ENCODE peak calls at places on chromosomes 12 and 14, in six cellular contexts. Y is GM10248, V is BJ, P is fibroblast of the aortic adventitia, G is thoracic aorta, F is colonic mucosa. Z is an unnamed sample.

GRCh38 chr12:65171073-65171472 is 1.7 kb downstream of the LEMD3 start:
- DNase-seq in F (no peak), Y (no peak), P (peak), V (no peak), G (no peak), Z (no peak)

GRCh38 chr12:90036641-90037040 is 328.0 kb upstream of the ATP2B1 start:
- DNase-seq in Y (no peak), P (peak), G (no peak), V (no peak), F (no peak), Z (no peak)

GRCh38 chr12:106581543-106582263 is 1.1 kb upstream of the RFX4 start:
- DNase-seq in G (no peak), Y (no peak), P (no peak), F (no peak), V (no peak), Z (peak)

GRCh38 chr12:23640754-23641153 is 308.7 kb downstream of the SOX5 start:
- DNase-seq in G (no peak), Y (no peak), P (no peak), F (no peak), V (no peak), Z (no peak)

GRCh38 chr14:77007975-77008421 is 20.5 kb downstream of the IRF2BPL start:
- DNase-seq in F (peak), P (no peak), G (no peak), V (no peak), Y (no peak), Z (peak)

GRCh38 chr14:104436047-104436531 is 143.5 kb upstream of the C14orf180 start:
- DNase-seq in V (no peak), F (peak), P (no peak), Y (peak), G (no peak), Z (peak)

GRCh38 chr14:61525293-61526011 is 169.9 kb upstream of the HIF1A start:
- DNase-seq in P (peak), F (peak), Y (peak), V (no peak), G (peak), Z (no peak)

GRCh38 chr12:27012239-27012981 is 1.8 kb downstream of the TM7SF3 start:
- DNase-seq in Y (no peak), V (no peak), F (no peak), G (no peak), P (no peak), Z (peak)

GRCh38 chr12:64450711-64451486 is 1.0 kb upstream of the TBK1 start:
- DNase-seq in G (no peak), Y (peak), P (peak), F (peak), V (no peak), Z (no peak)

GRCh38 chr12:31950492-31950891 is 8.7 kb upstream of the RESF1 start:
- DNase-seq in G (no peak), V (no peak), P (no peak), F (no peak), Y (no peak), Z (no peak)

GRCh38 chr14:22846811-22847307 is 10.5 kb downstream of the MMP14 start:
- DNase-seq in G (no peak), P (no peak), F (no peak), Y (no peak), V (no peak), Z (no peak)

GRCh38 chr12:12744556-12745305 is 27.6 kb downstream of the CDKN1B start:
- DNase-seq in Y (no peak), P (peak), F (no peak), V (no peak), G (no peak), Z (no peak)

GRCh38 chr12:69240625-69240984 is 1.2 kb downstream of the CPSF6 start:
- DNase-seq in V (no peak), F (no peak), G (no peak), Y (peak), P (no peak), Z (no peak)

GRCh38 chr14:100202712-100203111 is 36.2 kb upstream of the YY1 start:
- DNase-seq in G (no peak), V (no peak), Y (no peak), P (no peak), F (no peak), Z (no peak)

GRCh38 chr14:96039633-96040311 is 610 bp downstream of the C14orf132 start:
- DNase-seq in F (peak), Y (no peak), V (no peak), P (peak), G (no peak), Z (peak)

GRCh38 chr12:6052940-6053329 is 71.5 kb downstream of the VWF start:
- DNase-seq in P (peak), Y (no peak), F (no peak), V (no peak), G (no peak), Z (no peak)

GRCh38 chr14:93005135-93005813 is 82.3 kb downstream of the CHGA start:
- DNase-seq in V (no peak), G (no peak), Y (no peak), P (peak), F (no peak), Z (no peak)

GRCh38 chr12:12182926-12183325 is 83.9 kb downstream of the LRP6 start:
- DNase-seq in P (peak), V (no peak), F (no peak), Y (no peak), G (no peak), Z (no peak)

GRCh38 chr12:3747976-3748619 is 4.8 kb downstream of the CRACR2A start:
- DNase-seq in G (no peak), Y (no peak), V (no peak), F (peak), P (no peak), Z (no peak)

GRCh38 chr12:118035194-118036041 is 18.9 kb downstream of the RFC5 start:
- DNase-seq in Y (peak), V (no peak), F (peak), G (no peak), P (peak), Z (no peak)

GRCh38 chr14:100336618-100337530 is 13.7 kb downstream of the SLC25A47 start:
- DNase-seq in F (no peak), Y (peak), V (no peak), P (no peak), G (no peak), Z (no peak)

GRCh38 chr14:22052795-22053194 is 379.2 kb upstream of the OR4E1 start:
- DNase-seq in F (no peak), Y (no peak), V (no peak), G (no peak), P (no peak), Z (no peak)

GRCh38 chr14:100531591-100532121 is 55.6 kb downstream of the BEGAIN start:
- DNase-seq in P (no peak), F (peak), G (no peak), V (no peak), Y (no peak), Z (no peak)

GRCh38 chr14:101709533-101709881 is 52.0 kb upstream of the PPP2R5C start:
- DNase-seq in F (no peak), P (no peak), V (no peak), Y (no peak), G (no peak), Z (no peak)

GRCh38 chr12:95756362-95756761 is 34.2 kb downstream of the NTN4 start:
- DNase-seq in P (no peak), Y (no peak), G (no peak), F (no peak), V (no peak), Z (no peak)
- TF ChIP-seq CTCF in P (no peak), Y (no peak), G (no peak), F (no peak), V (no peak), Z (no peak)

DNA sequence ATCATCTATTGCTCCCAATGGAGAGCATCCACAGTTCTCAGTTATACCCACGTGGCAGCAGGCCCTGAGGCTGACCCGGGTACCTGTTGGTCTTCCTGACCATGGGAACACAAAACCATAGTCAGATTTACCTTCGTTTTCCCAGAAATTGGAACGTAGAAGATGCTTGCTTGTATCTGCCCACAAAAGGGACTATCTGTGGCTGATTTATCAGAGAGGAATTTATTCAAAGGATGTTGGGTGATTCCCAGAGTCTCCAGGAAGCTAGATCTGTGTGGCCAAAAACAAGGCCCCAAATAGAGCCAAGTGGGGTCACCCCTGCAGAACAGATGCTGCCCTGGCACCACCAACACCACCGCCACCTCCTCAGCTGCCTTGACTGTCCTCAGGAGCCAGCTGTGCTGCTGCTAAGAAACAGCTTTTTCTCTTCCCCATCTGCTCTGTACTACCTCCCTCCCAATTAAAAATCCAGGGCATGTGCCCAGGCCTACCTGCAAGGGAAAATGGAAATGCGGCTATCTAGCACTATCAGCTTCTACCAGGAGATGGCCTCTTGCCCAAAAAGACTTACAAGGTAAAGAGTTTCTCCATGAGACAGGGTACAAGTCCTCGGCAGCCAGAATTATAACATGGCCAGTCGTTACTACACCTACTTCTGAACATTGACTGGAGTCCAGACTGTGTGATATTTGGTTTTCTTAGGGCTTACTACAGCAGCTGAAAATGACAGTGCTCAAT is 128.6 kb upstream of the PLEKHG7 start:
- DNase-seq in G (no peak), V (no peak), P (no peak), F (no peak), Y (no peak), Z (no peak)
- TF ChIP-seq CTCF in G (no peak), V (peak), P (no peak), F (no peak), Y (peak), Z (no peak)

DNA sequence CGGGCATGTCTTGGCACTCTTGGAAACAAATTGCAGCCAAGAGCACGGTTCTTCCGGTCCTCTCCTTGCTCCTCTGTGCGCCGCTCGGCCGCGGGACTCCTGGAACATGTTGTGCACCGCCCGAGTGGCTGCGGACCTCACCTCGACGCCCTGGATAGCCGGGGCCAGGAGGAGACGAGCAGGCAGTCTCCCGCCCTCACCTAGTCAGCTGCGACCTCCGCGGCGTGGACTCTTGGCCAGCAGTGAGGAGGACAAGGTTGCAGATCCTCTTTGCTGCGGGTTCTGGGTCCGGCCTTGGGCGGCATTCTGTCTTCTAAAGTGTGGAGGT is 6.6 kb upstream of the PAX9 start:
- DNase-seq in Y (no peak), P (no peak), F (no peak), G (no peak), V (no peak), Z (no peak)
- TF ChIP-seq CTCF in Y (no peak), P (no peak), F (no peak), G (no peak), V (no peak), Z (no peak)

GRCh38 chr14:68932219-68932618 is 46.9 kb downstream of the ACTN1 start:
- DNase-seq in F (no peak), G (no peak), Y (no peak), V (no peak), P (no peak), Z (no peak)
- TF ChIP-seq CTCF in F (no peak), G (no peak), Y (no peak), V (no peak), P (no peak), Z (no peak)

GRCh38 chr14:51652168-51653095 is 722 bp downstream of the FRMD6 start:
- DNase-seq in Y (peak), P (peak), F (peak), V (no peak), G (no peak), Z (peak)
- TF ChIP-seq CTCF in Y (no peak), P (no peak), F (no peak), V (no peak), G (no peak), Z (no peak)

GRCh38 chr14:89617471-89618291 is 200.6 kb upstream of the FOXN3 start:
- DNase-seq in F (peak), Y (peak), P (peak), V (no peak), G (no peak), Z (peak)

GRCh38 chr14:89619616-89620273 is 202.7 kb upstream of the FOXN3 start:
- DNase-seq in G (no peak), P (peak), V (no peak), F (no peak), Y (no peak), Z (no peak)

GRCh38 chr14:89620436-89620835 is 203.4 kb upstream of the FOXN3 start:
- DNase-seq in F (no peak), G (no peak), Y (no peak), P (no peak), V (no peak), Z (no peak)

GRCh38 chr14:89618309-89618708 is 201.3 kb upstream of the FOXN3 start:
- DNase-seq in F (peak), G (no peak), Y (peak), P (peak), V (no peak), Z (no peak)

GRCh38 chr14:89618821-89619551 is 202.0 kb upstream of the FOXN3 start:
- DNase-seq in V (no peak), F (peak), P (peak), G (no peak), Y (peak), Z (peak)
- TF ChIP-seq CTCF in V (no peak), F (no peak), P (no peak), G (no peak), Y (no peak), Z (no peak)

DNA sequence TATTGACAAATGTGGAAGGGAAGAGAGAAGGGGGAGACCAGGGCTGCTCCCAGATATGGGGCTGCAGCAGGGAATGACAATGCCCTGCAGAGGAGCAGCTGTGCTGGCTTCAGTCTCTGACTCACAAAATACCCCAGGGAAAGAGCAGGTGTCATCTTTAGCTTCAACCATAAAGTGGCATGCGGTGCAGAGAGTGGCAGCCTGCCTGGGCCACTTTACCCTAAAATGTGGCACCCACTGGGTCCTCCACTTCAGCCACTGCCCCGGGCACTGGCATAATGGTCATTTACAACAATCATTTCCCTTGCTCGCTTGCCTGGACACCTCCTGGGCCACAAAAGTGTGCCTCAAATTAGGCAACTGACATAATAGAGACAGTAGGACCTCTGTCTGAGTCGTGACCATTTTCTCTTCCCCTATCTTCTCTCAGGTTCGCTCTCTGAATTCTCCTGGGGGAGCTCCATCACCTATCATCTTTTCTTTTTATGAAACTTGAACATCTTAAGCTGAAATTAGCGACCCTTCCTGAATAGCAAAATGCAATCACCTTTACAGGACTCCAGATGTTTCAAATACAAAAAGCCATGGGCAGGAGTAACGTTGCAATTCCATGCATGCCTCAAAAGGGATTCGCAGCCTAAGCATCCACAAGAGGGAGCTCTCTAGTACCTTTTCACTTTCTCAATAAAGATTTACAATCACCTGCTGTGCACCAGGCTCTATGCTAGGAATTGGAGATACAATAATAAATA is 179.9 kb upstream of the ATF7IP start:
- DNase-seq in P (peak), G (no peak), Y (peak), V (no peak), F (peak), Z (peak)
- TF ChIP-seq CTCF in P (peak), G (peak), Y (peak), V (peak), F (peak), Z (peak)

DNA sequence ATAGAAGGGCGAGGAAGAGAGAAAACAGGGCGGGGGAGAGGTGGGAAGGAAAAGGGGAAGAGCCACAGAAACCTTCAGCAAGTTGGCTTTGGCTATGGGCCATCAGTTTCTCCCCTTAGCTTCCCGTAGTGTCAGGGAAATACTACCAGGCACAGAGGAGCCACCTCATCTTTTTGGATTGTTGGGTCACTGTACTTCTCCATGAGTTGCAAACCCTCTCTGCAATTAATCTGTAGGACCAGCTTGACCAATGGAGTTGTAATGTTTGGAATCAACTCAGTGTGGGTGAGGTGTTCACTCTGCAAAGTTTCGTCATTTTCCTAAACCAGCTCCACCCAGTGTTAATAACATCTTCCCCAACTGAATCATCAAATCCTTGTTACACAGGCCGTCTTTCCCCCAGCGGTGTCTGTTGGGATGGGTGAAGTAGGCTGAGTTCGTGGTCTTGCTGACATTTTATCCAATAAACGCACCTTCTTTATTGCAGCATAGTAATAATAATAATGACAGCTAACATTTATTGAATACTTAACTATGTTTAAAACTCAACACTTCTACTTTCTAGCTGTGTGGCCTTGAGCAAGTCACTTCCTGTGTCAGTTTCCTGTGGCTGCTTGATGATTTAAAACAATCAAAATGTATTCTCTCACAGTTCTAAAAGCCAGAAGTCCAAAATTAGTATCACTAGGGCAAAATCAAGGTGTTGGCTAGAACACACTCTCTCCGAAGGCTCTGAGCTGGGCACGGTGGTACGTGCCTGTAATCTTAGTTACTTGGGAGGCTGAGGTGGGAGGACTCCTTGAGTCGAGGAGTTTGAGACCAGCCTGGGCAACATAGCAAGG is 8.1 kb upstream of the GLTP start:
- DNase-seq in P (peak), F (no peak), V (peak), Y (no peak), G (no peak), Z (no peak)
- TF ChIP-seq CTCF in P (peak), F (no peak), V (peak), Y (no peak), G (no peak), Z (no peak)

DNA sequence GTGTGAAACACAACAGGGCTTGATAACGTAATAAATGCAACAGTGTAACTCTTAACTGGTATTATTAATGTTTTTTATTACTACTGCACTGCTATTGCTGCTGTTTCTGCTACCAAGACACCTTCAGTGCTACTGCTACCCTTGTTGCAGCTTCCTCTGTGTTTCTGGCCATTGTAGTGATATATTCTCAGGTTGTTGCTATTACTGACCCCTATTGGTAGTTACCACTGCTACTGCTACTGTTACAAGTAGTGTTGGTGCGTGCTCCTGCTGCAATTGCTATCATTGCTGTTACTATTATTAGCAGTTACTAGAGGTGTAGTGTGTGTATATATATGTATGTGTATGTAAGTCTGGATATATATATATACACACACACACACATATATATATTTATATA is 87.2 kb upstream of the PTPRB start:
- DNase-seq in P (peak), V (no peak), F (no peak), G (no peak), Y (no peak), Z (no peak)
- TF ChIP-seq CTCF in P (no peak), V (peak), F (no peak), G (no peak), Y (peak), Z (no peak)